ENCODE peak calls at places on chromosomes 3 and 15, in five cellular contexts. Z, Q, W, Y and R are unnamed samples.

GRCh38 chr3:15601399-15602145 is at the start of the genes BTD and HACL1:
- DNase-seq in W (peak; percentile 98), Z (peak; percentile 97), Y (peak; percentile 98), Q (peak; percentile 99), R (no peak)

GRCh38 chr3:36678216-36679013 is 85.9 kb downstream of the DCLK3 start:
- DNase-seq in Z (no peak), Q (no peak), Y (peak; percentile 86), W (no peak), R (peak; percentile 57)

GRCh38 chr3:138188013-138188352 is 882 bp downstream of the ARMC8 start:
- DNase-seq in Q (no peak), Z (no peak), W (no peak), Y (peak; percentile 62), R (no peak)

GRCh38 chr3:188948658-188949400 is 222.9 kb upstream of the TPRG1 start:
- DNase-seq in Z (no peak), Y (peak; percentile 83), W (no peak), Q (peak; percentile 66), R (peak; percentile 0)

GRCh38 chr3:151015762-151016161 is 43.2 kb upstream of the CLRN1 start:
- DNase-seq in W (no peak), Q (no peak), Y (no peak), Z (no peak), R (no peak)

GRCh38 chr3:4247391-4247790 is 55.8 kb upstream of the SETMAR start:
- DNase-seq in Q (no peak), W (no peak), Y (no peak), Z (no peak), R (no peak)

GRCh38 chr3:44136421-44136820 is 105.3 kb upstream of the TOPAZ1 start:
- DNase-seq in Y (no peak), Z (no peak), Q (no peak), W (no peak), R (no peak)

GRCh38 chr15:77481670-77482069 is 61.0 kb downstream of the HMG20A start:
- DNase-seq in Q (no peak), Y (peak; percentile 60), W (no peak), Z (no peak), R (no peak)